ENCODE peak calls at places on chromosomes 3 and 15, in four cellular contexts. K is GM23338, F is PC-3, W is MM.1S. Q is an unnamed sample. For H3K36me3, the result is how much of the 10 kb centered on the place peaks cover.

GRCh38 chr3:133851266-133851906 is 44.3 kb downstream of the RAB6B start:
- DNase-seq in K (no peak), F (no peak), W (no peak), Q (no peak)

GRCh38 chr3:172379372-172379771 is 68.9 kb downstream of the GHSR start:
- DNase-seq in K (no peak), F (peak), W (no peak), Q (no peak)

GRCh38 chr3:66456711-66457173 is 44.1 kb downstream of the LRIG1 start:
- DNase-seq in K (no peak), F (no peak), W (no peak), Q (no peak)

GRCh38 chr3:132788299-132788698 is 66.1 kb upstream of the NPHP3 start:
- DNase-seq in K (no peak), F (peak), W (no peak), Q (peak)

GRCh38 chr3:4977001-4977888 is 2.0 kb upstream of the BHLHE40 start:
- DNase-seq in K (peak), F (peak), W (peak), Q (peak)

GRCh38 chr3:148755570-148755969 is 57.9 kb downstream of the AGTR1 start:
- DNase-seq in K (no peak), F (no peak), W (no peak), Q (no peak)

GRCh38 chr3:139541898-139542288 is 2.4 kb upstream of the RBP1 start:
- DNase-seq in K (no peak), F (no peak), W (no peak), Q (no peak)

GRCh38 chr15:79535536-79535935 is 103.4 kb downstream of the MINAR1 start:
- DNase-seq in K (no peak), F (no peak), W (no peak), Q (peak)

GRCh38 chr3:5840091-5840490 is 652.6 kb downstream of the EDEM1 start:
- DNase-seq in K (no peak), F (no peak), W (no peak), Q (peak)

GRCh38 chr15:101068961-101069734 is 150.0 kb downstream of the LRRK1 start:
- DNase-seq in K (peak), F (no peak), W (no peak), Q (peak)
- TF ChIP-seq CTCF in K (peak), F (no peak), W (no peak), Q (no peak)

DNA sequence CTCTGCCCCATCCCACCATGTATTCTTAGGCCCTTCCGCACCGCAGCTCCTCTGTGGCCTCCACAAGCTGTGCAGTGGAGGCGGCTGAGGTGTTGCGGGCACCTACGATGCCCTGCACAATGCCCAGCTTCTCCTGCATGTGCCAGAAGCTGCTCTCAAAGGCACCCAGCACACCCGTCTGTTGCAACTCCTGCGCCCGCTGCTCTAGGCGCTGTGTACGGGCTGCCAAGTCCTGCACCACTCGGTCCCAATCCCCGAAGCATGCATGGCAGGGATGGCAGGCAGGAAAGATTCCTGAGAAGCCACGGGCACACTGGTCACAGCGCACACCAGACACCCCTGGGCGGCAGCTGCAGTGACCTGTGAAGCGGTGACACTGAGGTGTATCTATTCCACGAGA is 3.1 kb upstream of the USP19 start:
- DNase-seq in K (no peak), F (no peak), W (no peak), Q (no peak)
- H3K36me3 ChIP-seq in K (under half), F (under half), W (under half), Q (under half)

GRCh38 chr15:52385670-52386069 is 90.1 kb upstream of the MYO5C start:
- DNase-seq in K (no peak), F (no peak), W (no peak), Q (no peak)

GRCh38 chr15:52394020-52394608 is 98.5 kb upstream of the MYO5C start:
- DNase-seq in K (no peak), F (no peak), W (no peak), Q (no peak)

GRCh38 chr15:52392008-52392687 is 96.5 kb upstream of the MYO5C start:
- DNase-seq in K (peak), F (peak), W (no peak), Q (no peak)

GRCh38 chr15:52391074-52391473 is 95.5 kb upstream of the MYO5C start:
- DNase-seq in K (no peak), F (no peak), W (no peak), Q (no peak)
- H3K4me2 ChIP-seq in K (no peak), F (no peak), W (no peak), Q (no peak)

DNA sequence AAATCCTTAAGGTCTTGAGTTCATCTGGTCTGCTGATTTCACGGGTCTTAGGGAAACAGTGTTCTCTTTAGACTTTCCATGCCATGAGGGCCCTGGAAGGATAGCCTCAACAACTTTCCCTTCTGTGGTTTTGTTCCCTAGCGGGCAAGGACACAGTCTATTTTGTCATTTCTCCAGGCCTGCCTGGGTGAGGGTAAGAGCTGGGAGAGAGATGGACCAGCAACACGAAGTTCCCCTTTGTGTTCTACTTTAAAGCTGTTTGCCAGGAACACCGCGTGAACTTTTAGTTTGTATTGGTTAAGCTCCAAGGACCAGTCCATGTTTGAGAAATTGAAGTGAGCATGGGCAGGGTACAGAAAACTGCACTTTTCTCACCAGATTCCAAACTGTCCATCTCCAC is 20.9 kb downstream of the ST3GAL6 start:
- DNase-seq in K (no peak), F (no peak), W (no peak), Q (no peak)
- TF ChIP-seq CTCF in K (no peak), F (no peak), W (no peak), Q (no peak)

GRCh38 chr15:69400850-69401249 is 13.3 kb upstream of the KIF23 start:
- DNase-seq in K (peak), F (peak), W (no peak), Q (no peak)

GRCh38 chr15:69407719-69408400 is 6.3 kb upstream of the KIF23 start:
- DNase-seq in K (no peak), F (no peak), W (no peak), Q (no peak)

GRCh38 chr15:69402816-69403215 is 11.3 kb upstream of the KIF23 start:
- DNase-seq in K (no peak), F (no peak), W (no peak), Q (no peak)

GRCh38 chr15:69405110-69405509 is 9.0 kb upstream of the KIF23 start:
- DNase-seq in K (no peak), F (no peak), W (no peak), Q (no peak)

GRCh38 chr15:69403611-69404010 is 10.5 kb upstream of the KIF23 start:
- DNase-seq in K (no peak), F (peak), W (no peak), Q (peak)
- H3K36me3 ChIP-seq in K (under half), F (under half), W (under half), Q (under half)

DNA sequence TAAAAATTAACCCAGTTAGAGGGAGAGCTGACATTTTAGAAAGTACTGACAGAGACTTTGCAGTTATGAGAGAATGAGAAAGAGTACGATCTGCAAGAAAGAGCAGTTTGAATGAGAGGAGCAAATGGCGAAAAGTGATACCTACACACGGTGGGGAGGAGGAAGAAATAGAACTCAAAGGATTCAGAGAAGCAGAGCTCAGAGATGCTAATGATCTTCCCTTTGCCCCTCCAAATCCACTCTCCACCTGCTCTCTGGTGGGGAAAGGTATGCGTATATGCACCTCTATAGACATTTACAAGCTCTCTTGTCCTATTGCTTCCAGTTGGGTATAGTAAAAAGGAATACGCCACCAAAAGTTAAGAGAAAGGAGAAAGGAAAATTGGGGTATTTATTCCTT is 123.3 kb upstream of the TTC14 start:
- DNase-seq in K (peak), F (no peak), W (no peak), Q (no peak)
- H3K4me2 ChIP-seq in K (no peak), F (no peak), W (no peak), Q (no peak)

GRCh38 chr15:22788004-22788403 is 1.6 kb downstream of the NIPA1 start:
- DNase-seq in K (no peak), F (no peak), W (no peak), Q (no peak)

DNA sequence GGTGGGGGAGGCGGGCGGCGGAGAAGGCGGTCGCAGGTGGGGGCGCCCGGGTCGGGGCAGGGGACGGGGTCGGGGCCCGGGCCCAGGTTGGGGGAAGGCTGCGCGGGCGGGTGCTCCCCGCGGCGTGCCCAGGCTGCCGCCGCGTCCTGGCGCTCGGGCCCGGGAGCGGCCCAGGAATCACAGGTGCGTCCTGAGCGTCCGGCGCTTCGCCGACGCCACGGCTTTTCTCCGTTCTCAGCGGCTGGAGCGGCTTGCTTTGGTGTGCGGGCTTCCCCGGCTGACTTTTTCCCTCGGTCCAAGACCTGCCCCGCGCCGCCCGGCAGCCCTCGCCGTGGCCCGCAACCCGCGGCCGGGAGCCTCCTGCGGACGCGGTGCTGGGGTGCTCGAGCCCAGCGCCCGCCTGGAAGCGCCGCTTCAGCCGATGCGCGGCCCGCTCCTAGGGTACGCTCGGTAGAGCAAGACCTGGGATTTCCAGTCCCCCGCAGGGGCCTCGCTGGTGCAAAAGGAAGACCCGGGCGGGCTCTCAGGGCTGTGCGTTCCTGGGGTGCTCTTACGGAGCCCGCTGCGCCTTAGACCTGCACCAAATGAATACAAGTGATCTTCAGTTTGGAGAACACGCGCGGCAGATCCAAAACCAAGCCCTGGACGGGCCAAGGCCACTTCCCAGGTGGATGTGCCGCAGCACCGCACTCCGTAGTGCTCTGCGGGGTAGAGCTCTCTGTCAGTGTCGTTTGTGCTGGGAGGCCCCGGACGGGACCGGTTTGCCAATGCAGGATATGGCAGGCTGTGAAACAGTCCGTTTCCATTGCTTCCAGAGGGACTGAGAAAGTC is 639 bp downstream of the NIPA1 start:
- DNase-seq in K (peak), F (peak), W (peak), Q (no peak)
- TF ChIP-seq CTCF in K (no peak), F (no peak), W (no peak), Q (no peak)

Q was measured in astrocyte.